ENCODE peak calls at places on chromosomes 13 and 19, in five cellular contexts. K is psoas muscle, V is neural progenitor cell, T is lower leg skin, J is cardiac fibroblast. P is an unnamed sample.

GRCh38 chr13:36681894-36682624 is 8.2 kb downstream of the SERTM1 start:
- DNase-seq in K (no peak), V (no peak), T (no peak), J (no peak), P (no peak)

GRCh38 chr19:6531163-6531955 is 533 bp downstream of the TNFSF9 start:
- DNase-seq in K (no peak), V (no peak), T (no peak), J (no peak), P (no peak)

GRCh38 chr19:39193785-39194184 is 3.0 kb upstream of the NCCRP1 start:
- DNase-seq in K (no peak), V (peak; percentile 25), T (no peak), J (peak; percentile 65), P (no peak)

GRCh38 chr13:89061821-89062220 is 1390.7 kb downstream of the SLITRK5 start:
- DNase-seq in K (no peak), V (peak; percentile 14), T (no peak), J (no peak), P (no peak)

GRCh38 chr19:12754465-12755196 is 3.0 kb downstream of the BEST2 start:
- DNase-seq in K (no peak), V (no peak), T (no peak), J (no peak), P (no peak)

GRCh38 chr19:49441210-49441959 is at the start of gene SLC17A7:
- DNase-seq in K (peak; percentile 69), V (peak; percentile 86), T (peak; percentile 59), J (no peak), P (no peak)

GRCh38 chr13:99577934-99578917 is 77.0 kb downstream of the TM9SF2 start:
- DNase-seq in K (no peak), V (no peak), T (no peak), J (peak; percentile 16), P (no peak)

GRCh38 chr19:20388826-20389225 is 176.8 kb downstream of the ZNF737 start:
- DNase-seq in K (no peak), V (no peak), T (no peak), J (no peak), P (no peak)

GRCh38 chr19:31356587-31357314 is 7.5 kb upstream of the TSHZ3 start:
- DNase-seq in K (peak; percentile 30), V (peak; percentile 75), T (no peak), J (no peak), P (no peak)

GRCh38 chr13:33206425-33206824 is 79.1 kb downstream of the STARD13 start:
- DNase-seq in K (no peak), V (no peak), T (no peak), J (no peak), P (peak; percentile 72)

GRCh38 chr19:49546825-49547565 is 19.2 kb downstream of the RCN3 start:
- DNase-seq in K (no peak), V (peak; percentile 95), T (peak; percentile 81), J (peak; percentile 94), P (peak; percentile 73)

GRCh38 chr19:39916236-39916635 is 18.2 kb downstream of the FCGBP start:
- DNase-seq in K (no peak), V (no peak), T (no peak), J (no peak), P (no peak)

GRCh38 chr13:106567421-106568224 is at the start of gene ARGLU1:
- DNase-seq in K (peak; percentile 93), V (peak; percentile 97), T (peak; percentile 91), J (no peak), P (peak; percentile 75)

GRCh38 chr13:51764184-51765141 is 39.5 kb downstream of the DHRS12 start:
- DNase-seq in K (peak; percentile 74), V (no peak), T (peak; percentile 88), J (peak; percentile 73), P (peak; percentile 75)

GRCh38 chr19:33175886-33176669 is 18.1 kb upstream of the LRP3 start:
- DNase-seq in K (no peak), V (peak; percentile 58), T (no peak), J (peak; percentile 50), P (peak; percentile 36)

GRCh38 chr13:74438911-74439310 is 304.7 kb upstream of the KLF12 start:
- DNase-seq in K (no peak), V (no peak), T (no peak), J (peak; percentile 18), P (no peak)

GRCh38 chr13:95420501-95420900 is 119.2 kb upstream of the ABCC4 start:
- DNase-seq in K (no peak), V (peak; percentile 21), T (no peak), J (no peak), P (no peak)

GRCh38 chr19:48802623-48803022 is 8.2 kb downstream of the BCAT2 start:
- DNase-seq in K (no peak), V (no peak), T (no peak), J (no peak), P (no peak)

GRCh38 chr13:67140006-67140405 is 90.1 kb downstream of the PCDH9 start:
- DNase-seq in K (no peak), V (no peak), T (no peak), J (no peak), P (no peak)

GRCh38 chr13:39877134-39877533 is 221.7 kb downstream of the COG6 start:
- DNase-seq in K (no peak), V (no peak), T (no peak), J (peak; percentile 35), P (no peak)

GRCh38 chr13:24680258-24680920 is at the start of gene ATP12A:
- DNase-seq in K (no peak), V (peak; percentile 81), T (no peak), J (no peak), P (no peak)

GRCh38 chr19:29712744-29713516 is 2.1 kb downstream of the C19orf12 start:
- DNase-seq in K (no peak), V (no peak), T (no peak), J (no peak), P (no peak)

GRCh38 chr19:48325265-48325910 is at the start of gene EMP3:
- DNase-seq in K (peak; percentile 76), V (peak; percentile 86), T (peak; percentile 83), J (peak; percentile 96), P (peak; percentile 87)

GRCh38 chr19:54100560-54100959 is at the start of gene OSCAR:
- DNase-seq in K (no peak), V (no peak), T (no peak), J (no peak), P (no peak)

GRCh38 chr13:72430923-72431322 is 296.5 kb downstream of the MZT1 start:
- DNase-seq in K (no peak), V (peak; percentile 19), T (no peak), J (no peak), P (no peak)

GRCh38 chr13:106566682-106567420 is 1.1 kb downstream of the ARGLU1 start:
- DNase-seq in K (peak; percentile 59), V (peak; percentile 62), T (peak; percentile 57), J (peak; percentile 66), P (peak; percentile 46)

GRCh38 chr19:2612619-2613249 is 89.8 kb downstream of the GNG7 start:
- DNase-seq in K (no peak), V (no peak), T (no peak), J (no peak), P (no peak)
- H3K4me3 ChIP-seq in K (no peak overlapping the region), V (no peak overlapping the region), T (no peak overlapping the region), J (no peak overlapping the region), P (no peak overlapping the region)

GRCh38 chr19:35816846-35817245 is 4.2 kb upstream of the PRODH2 start:
- DNase-seq in K (no peak), V (no peak), T (no peak), J (no peak), P (no peak)

GRCh38 chr19:35824150-35824549 is 11.5 kb upstream of the PRODH2 start:
- DNase-seq in K (no peak), V (no peak), T (no peak), J (no peak), P (no peak)

GRCh38 chr19:35818445-35818844 is 5.8 kb upstream of the PRODH2 start:
- DNase-seq in K (no peak), V (no peak), T (no peak), J (no peak), P (no peak)

DNA sequence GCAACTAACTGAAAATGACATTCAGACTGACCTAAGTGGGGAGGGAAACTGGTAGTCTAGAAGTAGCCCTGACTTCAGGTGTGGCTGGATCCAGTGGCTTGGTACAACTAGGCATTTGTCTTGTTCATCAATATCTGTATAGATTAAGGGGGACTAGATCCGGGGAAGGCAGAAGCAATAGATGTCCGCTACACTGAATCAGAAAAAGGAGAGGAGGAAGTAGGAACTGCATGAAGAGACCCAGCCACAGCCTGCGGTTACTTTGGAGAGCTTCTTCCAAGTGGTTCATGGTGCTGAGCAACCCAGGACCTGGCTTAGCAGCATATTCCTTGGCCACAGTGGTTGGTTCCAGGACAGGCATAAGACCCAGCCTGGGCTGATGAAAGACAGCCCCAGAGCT is 9.9 kb upstream of the PRODH2 start:
- DNase-seq in K (no peak), V (no peak), T (no peak), J (no peak), P (no peak)
- H3K4me3 ChIP-seq in K (no peak overlapping the region), V (no peak overlapping the region), T (no peak overlapping the region), J (no peak overlapping the region), P (no peak overlapping the region)

DNA sequence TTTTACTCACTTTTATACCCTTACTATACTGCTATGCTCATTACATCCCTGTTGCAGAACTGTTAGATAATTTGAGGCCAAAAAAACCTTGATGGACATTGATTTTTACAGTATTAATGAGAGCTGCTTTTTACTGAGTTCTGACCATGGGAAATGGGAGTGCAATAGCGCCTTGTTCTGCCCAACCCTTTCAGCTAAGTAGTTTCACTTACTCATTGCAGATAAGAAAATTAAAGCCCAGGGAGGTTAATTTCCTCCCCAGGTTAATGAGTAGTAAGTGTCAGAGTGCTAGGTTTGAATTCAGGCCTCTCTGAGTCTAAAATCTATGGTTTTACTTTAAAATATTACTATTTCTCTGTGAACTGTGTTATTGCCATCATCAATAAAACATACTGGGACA is 93.6 kb upstream of the RAP2A start:
- DNase-seq in K (no peak), V (no peak), T (no peak), J (no peak), P (no peak)
- H3K4me3 ChIP-seq in K (no peak overlapping the region), V (no peak overlapping the region), T (no peak overlapping the region), J (no peak overlapping the region), P (no peak overlapping the region)

GRCh38 chr13:45060062-45060461 is 60.2 kb upstream of the GTF2F2 start:
- DNase-seq in K (no peak), V (no peak), T (no peak), J (no peak), P (no peak)

GRCh38 chr13:45055198-45055901 is 65.0 kb upstream of the GTF2F2 start:
- DNase-seq in K (no peak), V (no peak), T (peak; percentile 27), J (peak; percentile 79), P (peak; percentile 96)

GRCh38 chr13:45051315-45051714 is 62.0 kb downstream of the GPALPP1 start:
- DNase-seq in K (no peak), V (no peak), T (no peak), J (no peak), P (no peak)

DNA sequence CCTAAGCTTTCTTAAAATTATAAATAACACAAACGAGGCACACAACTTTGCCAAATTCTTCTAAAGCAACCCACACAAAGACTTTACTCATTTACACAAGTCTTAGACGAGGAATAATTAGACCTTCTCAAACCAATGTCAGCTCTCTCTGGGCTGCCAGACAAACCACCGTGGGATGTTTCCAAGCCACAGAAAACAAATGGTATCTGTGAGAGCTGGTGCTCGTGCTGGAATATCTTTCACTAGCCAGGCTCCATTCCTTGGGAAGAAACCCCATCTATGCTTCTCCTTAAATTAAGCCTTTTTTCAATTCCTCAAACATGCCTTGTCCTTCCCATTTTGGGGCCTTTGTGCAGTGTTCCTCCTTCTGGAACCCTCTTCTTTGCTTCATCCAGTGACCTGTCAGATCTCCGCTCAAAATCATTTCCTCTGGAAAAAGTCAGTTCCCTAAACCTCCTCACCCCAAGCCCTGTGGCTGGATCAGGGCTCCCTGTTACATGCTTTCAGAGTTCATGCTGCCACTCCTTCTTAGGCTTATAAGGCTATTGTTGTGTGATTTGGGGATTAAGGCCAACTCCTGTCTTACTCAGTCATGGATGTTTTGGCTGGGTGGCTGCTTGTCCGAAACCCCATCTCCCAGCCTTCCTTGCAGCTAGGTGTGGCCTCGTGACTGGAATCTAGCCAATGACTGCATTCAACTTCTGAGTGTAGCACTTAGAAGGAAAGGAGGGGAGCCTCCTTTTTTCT is 64.2 kb upstream of the GTF2F2 start:
- DNase-seq in K (no peak), V (peak; percentile 57), T (peak; percentile 31), J (peak; percentile 67), P (peak; percentile 88)
- H3K4me3 ChIP-seq in K (no peak overlapping the region), V (no peak overlapping the region), T (no peak overlapping the region), J (no peak overlapping the region), P (peak overlapping the region; percentile 31)

P was measured in astrocyte.